ENCODE peak calls at places on chromosomes 6 and 20, in six cellular contexts. N is hippocampal formation, S is choroid plexus epithelial cell, P is activated T-cell treated with anti-CD3 and anti-CD28 coated beads for 48 hours, Y is ovary, Z is fibroblast of pulmonary artery. I is an unnamed sample.

GRCh38 chr6:1611322-1611571 is 1.5 kb downstream of the FOXC1 start:
- DNase-seq in Z (peak; percentile 53), N (no peak), P (no peak), S (no peak), Y (no peak), I (no peak)

GRCh38 chr6:40320441-40320840 is 266.7 kb downstream of the LRFN2 start:
- DNase-seq in Y (no peak), P (no peak), Z (no peak), N (no peak), S (no peak), I (no peak)

GRCh38 chr6:3061501-3061941 is 6.8 kb upstream of the RIPK1 start:
- DNase-seq in Y (no peak), N (no peak), Z (peak; percentile 86), P (no peak), S (peak; percentile 88), I (no peak)

GRCh38 chr6:55969501-55969900 is 94.1 kb upstream of the BMP5 start:
- DNase-seq in S (no peak), P (no peak), N (no peak), Y (no peak), Z (no peak), I (no peak)

GRCh38 chr6:29764422-29765196 is 41.4 kb downstream of the HLA-F start:
- DNase-seq in Z (no peak), N (no peak), Y (no peak), S (no peak), P (no peak), I (no peak)

GRCh38 chr6:156905801-156906200 is 128.6 kb downstream of the ARID1B start:
- DNase-seq in P (no peak), N (no peak), Z (no peak), S (no peak), Y (no peak), I (no peak)

GRCh38 chr6:36592221-36592655 is 1.9 kb upstream of the SRSF3 start:
- DNase-seq in Y (no peak), Z (no peak), S (no peak), P (no peak), N (no peak), I (no peak)

GRCh38 chr6:37862992-37863391 is 43.5 kb downstream of the ZFAND3 start:
- DNase-seq in Y (no peak), S (no peak), N (no peak), Z (peak; percentile 25), P (no peak), I (no peak)

GRCh38 chr20:24768226-24768625 is 180.8 kb upstream of the CST7 start:
- DNase-seq in Z (no peak), N (no peak), S (peak; percentile 69), Y (peak; percentile 6), P (no peak), I (no peak)

I was measured in putamen.